ENCODE peak calls at places on chromosome 1, in four cellular contexts. Q is activated CD8-positive, alpha-beta memory T cell treated with anti-CD3 and anti-CD28 coated beads for 48 hours; A is stimulated activated CD8-positive, alpha-beta memory T cell treated with anti-CD3 and anti-CD28 coated beads, Interleukin-7, amount 100 ng/mL, for 1 hour; H is IMR-90. J is an unnamed sample.

GRCh38 chr1:167529829-167530474 is 11.6 kb upstream of the CD247 start:
- DNase-seq in A (no peak), H (no peak), Q (no peak), J (no peak)

GRCh38 chr1:43870306-43870705 is 63.3 kb upstream of the ARTN start:
- DNase-seq in Q (no peak), A (no peak), H (no peak), J (no peak)

GRCh38 chr1:225767591-225768540 is 9.8 kb upstream of the SRP9 start:
- DNase-seq in A (no peak), H (peak; percentile 56), Q (no peak), J (no peak)

GRCh38 chr1:179217943-179218507 is 11.5 kb downstream of the ABL2 start:
- DNase-seq in A (no peak), Q (no peak), H (peak; percentile 55), J (no peak)

GRCh38 chr1:242530761-242531160 is 6.3 kb upstream of the PLD5 start:
- DNase-seq in A (no peak), Q (no peak), H (no peak), J (no peak)

GRCh38 chr1:200410566-200410878 is 686 bp upstream of the ZNF281 start:
- DNase-seq in H (no peak), Q (no peak), A (no peak), J (peak; percentile 44)

GRCh38 chr1:4585216-4585615 is 69.2 kb upstream of the AJAP1 start:
- DNase-seq in A (no peak), Q (peak; percentile 41), H (no peak), J (peak; percentile 9)

GRCh38 chr1:171438441-171438840 is 46.9 kb upstream of the PRRC2C start:
- DNase-seq in A (no peak), Q (no peak), H (peak; percentile 98), J (no peak)

GRCh38 chr1:3630161-3630611 is 5.4 kb downstream of the TPRG1L start:
- DNase-seq in A (no peak), Q (no peak), H (no peak), J (no peak)

GRCh38 chr1:28160677-28161328 is 15.7 kb downstream of the PTAFR start:
- DNase-seq in A (no peak), H (peak; percentile 90), Q (no peak), J (no peak)

GRCh38 chr1:237851209-237851845 is 39.4 kb downstream of the ZP4 start:
- DNase-seq in A (no peak), H (peak; percentile 35), Q (no peak), J (peak; percentile 53)

GRCh38 chr1:112312879-112313278 is 83.1 kb upstream of the CTTNBP2NL start:
- DNase-seq in A (no peak), Q (no peak), H (no peak), J (no peak)